ENCODE peak calls at places on chromosomes 3 and 15, in eight cellular contexts. F is body of pancreas, L is B cell, D is foreskin fibroblast, G is Calu3, V is A549, S is tibial artery, I is Panc1. P is an unnamed sample.

GRCh38 chr15:65077981-65078352 is 1.4 kb downstream of the KBTBD13 start:
- DNase-seq in D (peak), L (peak), S (peak), F (peak), G (peak), I (no peak), V (peak), P (no peak)

GRCh38 chr15:73944161-73945099 is 18.2 kb downstream of the LOXL1 start:
- DNase-seq in I (no peak), F (no peak), L (no peak), S (peak), G (no peak), D (peak), V (no peak), P (no peak)

GRCh38 chr3:167691366-167691765 is 37.6 kb upstream of the WDR49 start:
- DNase-seq in I (no peak), V (no peak), F (no peak), G (no peak), S (no peak), L (peak), D (no peak), P (no peak)

GRCh38 chr3:173411288-173412064 is 13.9 kb downstream of the NLGN1 start:
- DNase-seq in F (no peak), L (no peak), D (peak), G (peak), V (peak), I (no peak), S (no peak), P (no peak)

GRCh38 chr3:149784064-149784704 is 8.2 kb downstream of the ANKUB1 start:
- DNase-seq in G (no peak), S (no peak), V (peak), D (peak), L (no peak), I (no peak), F (no peak), P (no peak)

GRCh38 chr3:50481992-50482391 is 21.4 kb downstream of the CACNA2D2 start:
- DNase-seq in I (no peak), L (no peak), F (no peak), V (no peak), D (no peak), S (no peak), G (no peak), P (no peak)

GRCh38 chr3:185406127-185406620 is 43.2 kb downstream of the MAP3K13 start:
- DNase-seq in D (no peak), L (no peak), V (no peak), S (no peak), F (no peak), G (no peak), I (no peak), P (no peak)

GRCh38 chr3:65924762-65925161 is 114.0 kb downstream of the MAGI1 start:
- DNase-seq in D (no peak), L (no peak), F (no peak), S (no peak), G (no peak), I (no peak), V (no peak), P (no peak)

GRCh38 chr15:68672781-68673205 is 94.0 kb downstream of the CORO2B start:
- DNase-seq in D (peak), V (peak), G (no peak), I (no peak), F (no peak), S (peak), L (no peak), P (no peak)

GRCh38 chr3:99875925-99876781 is 58.5 kb downstream of the CMSS1 start:
- DNase-seq in I (no peak), G (peak), F (peak), S (peak), D (peak), L (peak), V (peak), P (peak)

GRCh38 chr3:17967111-17967510 is 224.7 kb upstream of the TBC1D5 start:
- DNase-seq in G (no peak), L (no peak), I (no peak), V (no peak), S (no peak), F (no peak), D (no peak), P (no peak)

GRCh38 chr3:32325957-32326356 is 65.7 kb upstream of the CMTM7 start:
- DNase-seq in G (no peak), V (no peak), F (peak), S (no peak), L (no peak), I (no peak), D (peak), P (no peak)

GRCh38 chr15:95845862-95846515 is 484.5 kb upstream of the NR2F2 start:
- DNase-seq in F (no peak), L (no peak), G (no peak), S (peak), I (no peak), V (no peak), D (peak), P (no peak)

GRCh38 chr3:149726716-149727407 is 25.4 kb downstream of the COMMD2 start:
- DNase-seq in I (no peak), L (no peak), D (peak), S (no peak), V (no peak), F (no peak), G (no peak), P (no peak)

GRCh38 chr3:116140100-116140689 is 305.1 kb downstream of the LSAMP start:
- DNase-seq in V (peak), F (no peak), I (no peak), L (no peak), S (no peak), D (peak), G (no peak), P (no peak)

GRCh38 chr3:68116580-68116979 is 462.2 kb upstream of the SUCLG2 start:
- DNase-seq in G (no peak), D (no peak), S (no peak), V (no peak), L (no peak), I (no peak), F (no peak), P (no peak)

GRCh38 chr3:11195721-11196332 is 41.5 kb downstream of the HRH1 start:
- DNase-seq in F (no peak), D (peak), G (no peak), I (no peak), L (no peak), V (no peak), S (peak), P (no peak)

GRCh38 chr15:75328493-75329314 is 7.2 kb upstream of the COMMD4 start:
- DNase-seq in V (no peak), G (no peak), S (no peak), D (no peak), F (no peak), L (no peak), I (no peak), P (no peak)

GRCh38 chr3:129576514-129577345 is 29.7 kb downstream of the PLXND1 start:
- DNase-seq in S (no peak), G (no peak), F (peak), I (no peak), L (peak), V (no peak), D (no peak), P (no peak)

GRCh38 chr15:78808550-78808949 is 2.7 kb downstream of the ADAMTS7 start:
- DNase-seq in S (no peak), D (peak), L (no peak), I (peak), V (peak), G (peak), F (no peak), P (no peak)

DNA sequence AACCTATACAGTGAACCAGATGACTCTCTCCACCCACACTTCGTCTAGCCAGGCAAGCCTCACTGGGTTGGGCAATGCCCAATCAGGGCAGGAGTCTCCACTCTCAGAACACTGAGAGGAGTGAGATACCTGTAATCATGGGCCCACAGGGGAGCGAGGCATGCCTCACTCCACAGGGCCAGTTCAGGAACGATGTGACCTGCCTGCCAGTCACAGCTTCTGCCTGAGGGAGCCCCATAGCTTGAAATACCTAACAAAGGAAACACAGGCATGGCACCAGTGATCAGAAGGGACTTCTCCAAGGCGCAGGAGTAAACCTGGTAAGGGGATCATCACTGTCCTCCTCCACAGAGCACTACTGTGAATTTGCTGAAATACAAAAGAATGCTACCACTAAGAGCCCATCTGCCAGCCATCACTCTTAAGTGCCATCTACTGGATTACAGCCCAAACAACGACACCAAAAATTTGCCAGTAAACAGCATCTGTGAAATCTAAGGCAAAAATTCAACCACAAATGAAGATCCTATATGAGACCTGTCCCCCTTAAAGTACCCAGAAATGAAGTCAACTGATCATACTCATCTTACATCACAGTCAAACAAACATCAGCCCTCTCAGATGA is 689.9 kb upstream of the SEMA6D start:
- DNase-seq in F (no peak), D (no peak), G (no peak), I (no peak), V (no peak), L (no peak), S (no peak), P (no peak)
- TF ChIP-seq CTCF in F (no peak), D (no peak), G (no peak), I (no peak), V (no peak), L (no peak), S (no peak), P (no peak)

DNA sequence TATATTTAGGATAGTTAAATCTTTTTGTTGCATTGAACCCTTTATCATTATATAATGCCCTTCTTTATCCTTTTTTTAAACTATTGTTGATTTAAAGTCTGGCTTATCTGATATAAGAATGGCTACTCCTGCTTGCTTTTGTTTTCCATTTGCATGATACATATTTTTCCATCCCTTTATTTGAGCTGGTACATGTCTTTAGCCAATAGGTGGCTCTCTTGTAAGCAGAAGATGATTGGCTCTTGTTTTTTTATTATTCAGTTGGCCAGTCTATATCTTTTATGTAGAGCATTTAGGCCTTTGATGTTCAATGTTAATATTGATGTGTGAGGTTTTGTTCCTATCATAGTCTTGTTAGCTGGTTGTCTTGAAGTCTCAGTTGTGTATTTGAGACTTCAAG is 99.5 kb upstream of the MCTP2 start:
- DNase-seq in I (no peak), G (no peak), V (no peak), L (no peak), S (no peak), F (no peak), D (no peak), P (no peak)
- TF ChIP-seq CTCF in I (no peak), G (no peak), V (no peak), L (no peak), S (no peak), F (no peak), D (no peak), P (no peak)

GRCh38 chr3:177208223-177208622 is 10.9 kb upstream of the TBL1XR1 start:
- DNase-seq in D (no peak), F (no peak), I (no peak), S (no peak), V (no peak), G (no peak), L (no peak), P (no peak)

GRCh38 chr3:177208746-177209145 is 11.5 kb upstream of the TBL1XR1 start:
- DNase-seq in F (no peak), D (no peak), V (no peak), G (no peak), I (no peak), L (no peak), S (no peak), P (no peak)

GRCh38 chr3:177211503-177212277 is 14.4 kb upstream of the TBL1XR1 start:
- DNase-seq in S (no peak), D (peak), G (peak), V (peak), F (peak), I (no peak), L (no peak), P (no peak)

GRCh38 chr3:177210744-177211502 is 13.6 kb upstream of the TBL1XR1 start:
- DNase-seq in I (no peak), F (no peak), S (no peak), V (no peak), L (no peak), G (peak), D (no peak), P (no peak)

GRCh38 chr3:177209509-177209908 is 12.2 kb upstream of the TBL1XR1 start:
- DNase-seq in L (no peak), V (no peak), G (no peak), I (no peak), S (no peak), F (no peak), D (no peak), P (no peak)
- TF ChIP-seq CTCF in L (no peak), V (no peak), G (no peak), I (no peak), S (no peak), F (no peak), D (no peak), P (no peak)

GRCh38 chr3:140050977-140051957 is 116.3 kb downstream of the CLSTN2 start:
- DNase-seq in L (no peak), I (no peak), V (no peak), G (no peak), S (no peak), F (no peak), D (no peak), P (no peak)
- TF ChIP-seq CTCF in L (no peak), I (peak), V (no peak), G (no peak), S (peak), F (peak), D (no peak), P (no peak)